ENCODE peak calls at places on chromosomes 6 and 20, in six cellular contexts. U is HepG2, I is GM12878, L is K562, J is GM12892, G is H1. T is an unnamed sample.

GRCh38 chr6:146388736-146389364 is 154.8 kb upstream of the RAB32 start:
- DNase-seq in G (no peak), I (no peak), J (no peak), L (no peak), U (no peak), T (no peak)

GRCh38 chr6:81562169-81562568 is 190.3 kb downstream of the TENT5A start:
- DNase-seq in L (no peak), U (peak; percentile 20), I (no peak), G (no peak), J (no peak), T (no peak)

GRCh38 chr6:79668381-79668780 is 37.3 kb downstream of the SH3BGRL2 start:
- DNase-seq in G (no peak), I (no peak), U (no peak), L (no peak), J (no peak), T (no peak)

GRCh38 chr6:21104288-21104687 is 489.3 kb upstream of the SOX4 start:
- DNase-seq in G (no peak), J (no peak), L (no peak), U (no peak), I (no peak), T (no peak)

GRCh38 chr6:400815-401214 is 9.3 kb downstream of the IRF4 start:
- DNase-seq in J (no peak), I (no peak), U (no peak), L (no peak), G (no peak), T (no peak)

GRCh38 chr6:91031581-91031980 is 444.7 kb upstream of the MAP3K7 start:
- DNase-seq in G (no peak), L (no peak), U (no peak), I (no peak), J (no peak), T (no peak)

GRCh38 chr6:68757821-68758220 is 122.7 kb downstream of the ADGRB3 start:
- DNase-seq in I (no peak), L (no peak), U (no peak), J (no peak), G (no peak), T (no peak)

GRCh38 chr6:119285908-119286625 is 63.5 kb downstream of the MAN1A1 start:
- DNase-seq in I (no peak), L (no peak), J (no peak), G (no peak), U (no peak), T (no peak)

GRCh38 chr6:17431581-17431980 is 38.2 kb downstream of the CAP2 start:
- DNase-seq in J (no peak), U (peak; percentile 20), I (no peak), G (no peak), L (no peak), T (no peak)

GRCh38 chr6:114364295-114364694 is 21.5 kb upstream of the HS3ST5 start:
- DNase-seq in J (no peak), U (peak; percentile 34), G (no peak), L (no peak), I (no peak), T (no peak)

GRCh38 chr20:34016736-34017135 is 23.0 kb downstream of the RALY start:
- DNase-seq in L (no peak), J (no peak), U (no peak), G (no peak), I (no peak), T (no peak)

GRCh38 chr6:411402-412145 is 20.0 kb downstream of the IRF4 start:
- DNase-seq in I (no peak), G (no peak), L (no peak), J (no peak), U (no peak), T (no peak)

GRCh38 chr6:123962508-123962907 is 158.8 kb downstream of the NKAIN2 start:
- DNase-seq in J (no peak), I (no peak), U (peak; percentile 4), G (no peak), L (no peak), T (no peak)

GRCh38 chr20:24960302-24960801 is 11.3 kb downstream of the CST7 start:
- DNase-seq in J (no peak), I (no peak), G (no peak), L (no peak), U (no peak), T (no peak)

GRCh38 chr6:2739335-2739734 is 11.4 kb downstream of the MYLK4 start:
- DNase-seq in J (no peak), U (peak; percentile 20), G (no peak), I (no peak), L (peak; percentile 60), T (no peak)

GRCh38 chr6:163872335-163872734 is 457.8 kb downstream of the QKI start:
- DNase-seq in J (no peak), L (no peak), U (no peak), I (no peak), G (no peak), T (no peak)

GRCh38 chr6:166005401-166005845 is 162.2 kb downstream of the TBXT start:
- DNase-seq in G (no peak), I (no peak), U (no peak), J (no peak), L (no peak), T (no peak)

GRCh38 chr6:150091466-150091865 is 22.5 kb upstream of the ULBP3 start:
- DNase-seq in U (no peak), J (no peak), I (no peak), G (no peak), L (no peak), T (no peak)

GRCh38 chr6:2706482-2706881 is 44.2 kb downstream of the MYLK4 start:
- DNase-seq in J (no peak), G (no peak), L (no peak), I (no peak), U (no peak), T (no peak)

GRCh38 chr6:148716811-148717210 is 30.0 kb upstream of the UST start:
- DNase-seq in I (no peak), J (no peak), G (no peak), L (no peak), U (no peak), T (no peak)

DNA sequence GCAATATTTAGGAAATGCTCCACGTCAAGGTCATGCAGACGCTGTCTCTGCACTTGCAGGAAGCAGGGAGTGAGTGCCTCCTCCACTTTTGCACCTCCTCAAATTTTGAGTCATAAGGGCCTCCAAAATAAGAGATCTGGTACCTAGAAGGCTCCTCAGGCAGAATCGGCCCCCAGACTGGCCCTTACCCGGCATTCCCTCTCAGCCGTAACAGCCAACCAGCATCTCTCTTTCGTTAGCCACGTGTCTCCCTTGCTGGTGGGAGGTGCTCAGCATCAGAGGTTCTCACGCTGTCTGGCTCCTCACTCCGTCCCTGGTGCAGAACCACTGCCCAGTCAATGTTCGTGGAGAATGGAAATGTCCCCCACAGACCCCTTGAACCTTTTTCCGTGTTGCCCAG is 75.3 kb downstream of the ANKRD60 start:
- DNase-seq in J (no peak), U (no peak), G (no peak), I (no peak), L (no peak), T (no peak)
- TF ChIP-seq POLR2A in J (no peak), U (no peak), G (no peak), I (no peak), L (no peak), T (no peak)

GRCh38 chr20:42604998-42605970 is 584.4 kb downstream of the PTPRT start:
- DNase-seq in L (no peak), U (no peak), J (no peak), I (no peak), G (no peak), T (no peak)
- TF ChIP-seq TAF1 in L (no peak), U (no peak), J (no peak), I (no peak), G (no peak), T (no peak)

DNA sequence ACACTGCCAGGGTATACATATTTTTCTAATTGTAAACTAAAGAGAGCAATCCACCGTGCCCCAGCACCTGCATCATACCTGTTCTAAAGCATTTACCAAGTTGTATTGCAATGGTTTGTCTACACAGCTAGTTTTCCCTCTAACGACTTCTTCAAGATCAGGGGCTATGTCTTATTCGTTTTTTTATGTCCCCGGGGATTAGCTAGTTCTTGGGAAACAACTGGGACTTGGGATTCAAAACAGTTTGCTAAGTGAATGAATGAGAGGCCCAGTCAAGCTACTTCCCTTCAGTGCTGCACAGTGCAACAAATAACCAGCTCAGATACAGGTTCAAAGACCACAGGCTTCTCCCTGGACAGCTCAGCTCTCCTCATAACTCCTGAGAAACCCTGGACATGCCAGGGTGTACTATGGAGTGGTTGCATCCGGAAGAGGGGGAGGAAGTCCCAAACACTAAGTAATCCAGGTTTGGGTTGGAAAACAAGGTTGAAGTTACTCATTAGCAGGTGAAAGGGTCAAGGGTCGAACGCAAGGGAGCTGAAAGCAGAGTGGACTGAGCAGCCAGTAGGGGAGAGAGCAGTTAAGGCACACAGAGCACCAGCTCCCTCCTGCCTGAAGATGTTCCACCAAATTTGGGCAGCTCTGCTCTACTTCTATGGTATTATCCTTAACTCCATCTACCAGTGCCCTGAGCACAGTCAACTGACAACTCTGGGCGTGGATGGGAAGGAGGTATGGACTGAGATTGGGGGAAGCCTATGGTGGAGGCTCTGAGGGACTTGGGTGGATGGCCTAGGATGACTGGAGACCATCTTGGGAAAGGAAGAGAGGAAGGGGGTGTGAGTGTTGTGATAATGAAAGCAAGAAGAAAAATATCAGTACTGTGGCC is at the start of gene APOM:
- DNase-seq in L (no peak), J (no peak), I (no peak), G (no peak), U (peak; percentile 100), T (no peak)
- TF ChIP-seq POLR2A in L (no peak), J (no peak), I (no peak), G (no peak), U (peak; percentile 99), T (no peak)

GRCh38 chr6:133241901-133242760 is 974 bp downstream of the EYA4 start:
- DNase-seq in G (no peak), I (no peak), J (peak; percentile 4), U (no peak), L (no peak), T (no peak)
- TF ChIP-seq TAF1 in G (no peak), I (no peak), J (no peak), U (no peak), L (no peak), T (no peak)

DNA sequence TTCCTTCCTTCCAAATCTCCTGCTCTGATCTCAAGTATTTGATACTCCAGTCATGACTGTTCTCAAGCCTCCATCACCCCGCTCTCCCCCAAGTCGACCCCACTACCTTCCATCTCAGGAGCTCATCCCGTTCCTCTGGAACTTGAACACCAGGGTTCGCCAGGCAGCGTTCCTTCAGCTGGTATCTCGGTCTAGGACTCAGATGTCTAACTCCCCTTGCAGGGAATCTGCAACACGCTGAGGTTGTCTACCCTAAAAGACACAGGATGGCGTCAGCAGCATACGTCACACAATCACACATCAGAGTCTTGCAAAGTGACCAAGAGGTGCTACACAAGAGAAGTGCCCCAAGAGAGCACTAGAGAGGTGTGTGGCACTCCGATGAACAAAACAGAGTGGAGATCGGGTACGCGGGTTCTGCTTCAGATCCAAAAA is 706 bp downstream of the ZNF184 start:
- DNase-seq in G (no peak), L (peak; percentile 61), U (peak; percentile 62), I (peak; percentile 62), J (peak; percentile 17), T (peak; percentile 19)
- TF ChIP-seq POLR2A in G (peak; percentile 71), L (no peak), U (no peak), I (no peak), J (no peak), T (no peak)

DNA sequence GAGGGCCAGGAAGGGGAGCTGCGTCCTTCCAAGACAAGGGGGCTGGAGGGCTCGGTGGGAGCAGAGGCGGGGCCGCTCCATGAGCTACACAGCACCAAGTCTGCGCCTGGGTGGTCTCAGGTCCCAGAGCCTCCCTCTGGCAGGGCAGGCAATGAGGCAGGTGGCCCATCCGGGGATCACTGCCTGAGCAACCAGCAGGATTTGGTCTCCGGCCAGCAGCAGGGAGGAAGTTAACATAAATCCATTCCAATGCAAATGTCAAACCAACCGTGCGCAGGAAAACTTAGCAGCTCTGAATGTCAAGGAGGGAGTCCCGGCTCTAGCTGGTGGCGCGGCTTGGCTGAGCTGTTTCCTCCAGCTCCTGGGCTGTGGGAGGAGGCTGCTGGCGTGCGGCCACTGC is 32.9 kb upstream of the CHRNA4 start:
- DNase-seq in L (no peak), G (no peak), I (no peak), U (no peak), J (no peak), T (no peak)
- TF ChIP-seq TAF1 in L (no peak), G (no peak), I (no peak), U (no peak), J (no peak), T (no peak)